ENCODE peak calls at places on chromosomes 7 and 10, in five cellular contexts. P is endodermal cell, Y is heart right ventricle, V is Peyer's patch, K is psoas muscle. Z is an unnamed sample.

GRCh38 chr7:71976670-71977069 is 435.5 kb downstream of the CALN1 start:
- DNase-seq in Y (no peak), K (no peak), V (no peak), P (no peak), Z (no peak)

GRCh38 chr10:71766717-71767419 is 6.5 kb downstream of the VSIR start:
- DNase-seq in V (peak), K (peak), P (no peak), Y (peak), Z (no peak)

GRCh38 chr7:83054472-83054871 is 108.2 kb downstream of the PCLO start:
- DNase-seq in P (no peak), K (no peak), Y (no peak), V (no peak), Z (no peak)

GRCh38 chr10:70331486-70332268 is 47.9 kb upstream of the NPFFR1 start:
- DNase-seq in K (peak), P (peak), V (peak), Y (peak), Z (no peak)

GRCh38 chr7:99976626-99977025 is 795 bp upstream of the AZGP1 start:
- DNase-seq in V (no peak), K (no peak), P (no peak), Y (no peak), Z (no peak)

GRCh38 chr7:157525501-157525915 is 188.7 kb downstream of the DNAJB6 start:
- DNase-seq in K (no peak), Y (no peak), V (no peak), P (peak), Z (no peak)

GRCh38 chr10:79101560-79101971 is 32.8 kb downstream of the ZMIZ1 start:
- DNase-seq in K (no peak), P (no peak), Y (no peak), V (no peak), Z (no peak)

GRCh38 chr10:77959887-77960286 is 33.3 kb upstream of the DLG5 start:
- DNase-seq in Y (no peak), P (no peak), V (no peak), K (no peak), Z (no peak)

GRCh38 chr10:129952771-129953489 is 11.1 kb downstream of the EBF3 start:
- DNase-seq in K (no peak), V (no peak), Y (no peak), P (no peak), Z (peak)

GRCh38 chr10:94038024-94038423 is 44.3 kb downstream of the PLCE1 start:
- DNase-seq in K (no peak), V (no peak), Y (no peak), P (peak), Z (peak)

GRCh38 chr10:94036664-94037033 is 42.9 kb downstream of the PLCE1 start:
- DNase-seq in V (no peak), Y (no peak), P (no peak), K (no peak), Z (no peak)

GRCh38 chr10:94035982-94036663 is 42.4 kb downstream of the PLCE1 start:
- DNase-seq in V (no peak), P (no peak), Y (no peak), K (no peak), Z (no peak)
- TF ChIP-seq CTCF in V (no peak), P (no peak), Y (no peak), K (no peak), Z (no peak)

DNA sequence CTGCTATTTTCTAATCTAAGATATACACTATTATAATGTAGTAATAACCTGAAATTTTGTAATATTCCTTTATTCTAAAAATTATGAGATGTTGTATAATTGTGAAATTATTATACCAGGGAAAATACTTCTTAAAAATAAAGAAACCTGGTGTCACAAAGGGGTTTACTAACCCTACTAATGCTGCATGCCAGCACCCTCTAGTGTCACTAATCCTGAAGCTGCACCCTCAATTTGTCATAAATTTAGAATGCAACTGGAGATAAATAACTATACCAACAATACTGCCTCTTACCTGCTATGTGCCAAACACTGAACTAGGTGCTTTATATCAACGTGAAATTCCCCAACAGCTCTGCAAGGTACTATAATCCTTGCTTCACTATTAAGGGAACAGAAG is 30.8 kb downstream of the TM9SF3 start:
- DNase-seq in P (peak), V (no peak), K (no peak), Y (no peak), Z (peak)
- TF ChIP-seq CTCF in P (peak), V (no peak), K (peak), Y (peak), Z (peak)

GRCh38 chr10:44990965-44991364 is 9.8 kb upstream of the ZNF22 start:
- DNase-seq in V (no peak), K (no peak), P (peak), Y (peak), Z (no peak)
- TF ChIP-seq CTCF in V (no peak), K (no peak), P (no peak), Y (no peak), Z (no peak)

GRCh38 chr7:151306860-151307259 is 34.8 kb upstream of the NUB1 start:
- DNase-seq in V (no peak), K (no peak), P (peak), Y (no peak), Z (no peak)
- TF ChIP-seq CTCF in V (no peak), K (no peak), P (no peak), Y (no peak), Z (no peak)

GRCh38 chr7:158782638-158783490 is 46.4 kb downstream of the ESYT2 start:
- DNase-seq in K (peak), V (no peak), Y (peak), P (peak), Z (peak)
- TF ChIP-seq CTCF in K (peak), V (peak), Y (peak), P (peak), Z (no peak)

GRCh38 chr7:101245147-101245668 is 327 bp upstream of the FIS1 start:
- DNase-seq in P (no peak), Y (no peak), V (no peak), K (no peak), Z (no peak)

GRCh38 chr7:101248276-101248675 is 3.4 kb upstream of the FIS1 start:
- DNase-seq in P (no peak), Y (no peak), K (no peak), V (no peak), Z (no peak)

GRCh38 chr7:101241015-101241363 is 3.4 kb upstream of the CLDN15 start:
- DNase-seq in K (no peak), P (no peak), V (no peak), Y (no peak), Z (no peak)

GRCh38 chr7:101243786-101244384 is 996 bp downstream of the FIS1 start:
- DNase-seq in Y (peak), V (no peak), P (peak), K (no peak), Z (peak)

DNA sequence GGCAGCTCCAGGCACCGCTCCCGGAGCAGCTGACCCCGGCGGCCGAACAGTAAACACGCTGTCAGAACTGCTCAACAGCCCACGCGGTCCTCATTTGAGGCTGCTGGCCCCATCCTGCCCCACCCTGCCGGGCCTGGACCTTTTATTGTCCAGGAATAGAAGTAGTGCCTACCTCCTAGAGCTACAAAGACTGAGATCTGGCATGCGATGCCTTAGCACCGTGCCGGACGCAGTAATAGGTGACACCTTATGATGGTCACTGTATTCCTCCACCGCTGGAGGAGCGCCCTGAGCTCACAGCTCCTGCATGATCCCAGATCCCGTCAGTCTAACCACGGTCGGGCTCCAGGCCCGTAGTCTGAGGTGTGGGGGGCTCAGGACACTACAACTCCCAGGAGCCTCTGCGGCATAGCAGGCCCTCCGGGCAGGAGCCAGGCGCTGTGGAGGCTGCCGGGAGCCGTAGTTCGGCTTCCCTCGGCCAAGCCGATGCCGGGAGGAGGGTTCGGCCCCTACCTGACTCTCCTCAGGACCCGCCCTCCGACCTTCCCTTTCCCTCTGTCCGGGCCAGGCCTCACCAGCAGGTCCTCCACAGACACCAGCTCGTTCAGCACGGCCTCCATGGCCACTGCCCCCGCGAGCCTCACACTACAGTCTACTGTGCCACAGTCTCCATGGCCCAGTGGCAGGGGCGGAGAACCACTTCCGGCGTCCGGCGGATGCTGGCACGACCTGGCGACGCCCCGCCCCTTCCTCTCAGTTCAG is at the start of gene FIS1:
- DNase-seq in V (peak), Y (peak), K (peak), P (peak), Z (peak)
- TF ChIP-seq CTCF in V (peak), Y (peak), K (no peak), P (peak), Z (peak)

GRCh38 chr10:7410800-7411670 is at the start of gene SFMBT2:
- DNase-seq in Y (peak), V (peak), P (peak), K (peak), Z (peak)
- TF ChIP-seq CTCF in Y (peak), V (no peak), P (peak), K (peak), Z (no peak)

GRCh38 chr7:22732556-22733126 is 5.6 kb downstream of the IL6 start:
- DNase-seq in P (no peak), Y (no peak), V (no peak), K (no peak), Z (no peak)
- TF ChIP-seq CTCF in P (peak), Y (peak), V (no peak), K (peak), Z (peak)

GRCh38 chr10:13437026-13437555 is 89.0 kb upstream of the SEPHS1 start:
- DNase-seq in P (no peak), Y (no peak), K (no peak), V (no peak), Z (no peak)

GRCh38 chr10:13439313-13439712 is 89.5 kb downstream of the BEND7 start:
- DNase-seq in K (no peak), Y (no peak), V (no peak), P (no peak), Z (no peak)

GRCh38 chr10:13441476-13441875 is 87.3 kb downstream of the BEND7 start:
- DNase-seq in Y (no peak), K (no peak), P (no peak), V (no peak), Z (no peak)

GRCh38 chr10:13439771-13440708 is 88.8 kb downstream of the BEND7 start:
- DNase-seq in V (peak), Y (peak), K (peak), P (peak), Z (peak)

DNA sequence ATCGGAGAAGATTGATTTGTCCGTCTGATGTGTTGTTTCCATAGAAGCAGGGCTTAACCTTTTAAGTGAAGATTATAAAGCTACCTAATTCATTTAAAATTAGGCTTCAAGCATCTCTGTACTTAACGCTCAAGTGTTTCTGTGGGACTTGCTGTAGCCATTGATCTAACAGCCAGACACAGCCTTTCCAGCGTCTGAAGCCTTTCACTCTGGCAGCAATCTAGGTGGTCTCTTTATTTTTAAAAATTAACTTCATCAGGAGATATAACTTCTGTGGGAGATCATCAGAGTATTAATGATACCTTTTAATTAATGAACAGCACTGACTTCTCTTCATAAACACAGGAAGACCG is 88.1 kb downstream of the BEND7 start:
- DNase-seq in Y (no peak), V (no peak), P (no peak), K (no peak), Z (no peak)
- TF ChIP-seq CTCF in Y (no peak), V (no peak), P (peak), K (no peak), Z (no peak)

Z was measured in neural progenitor cell.